ENCODE peak calls at places on chromosome 3, in four cellular contexts. One of them, this sample, is unnamed.

GRCh38 chr3:109045271-109046051 is 72.5 kb downstream of the MORC1 start:
- DNase-seq in endothelial cell of umbilical vein: no peak
- DNase-seq in SK-N-SH: no peak
- DNase-seq in spleen: no peak
- DNase-seq in this sample: no peak

GRCh38 chr3:110995461-110996226 is 76.0 kb upstream of the NECTIN3 start:
- DNase-seq in endothelial cell of umbilical vein: peak
- DNase-seq in SK-N-SH: no peak
- DNase-seq in spleen: no peak
- DNase-seq in this sample: no peak

GRCh38 chr3:152391671-152392070 is 122.9 kb downstream of the MBNL1 start:
- DNase-seq in endothelial cell of umbilical vein: no peak
- DNase-seq in SK-N-SH: no peak
- DNase-seq in spleen: no peak
- DNase-seq in this sample: no peak

GRCh38 chr3:12465151-12465795 is 19.0 kb upstream of the TSEN2 start:
- DNase-seq in endothelial cell of umbilical vein: no peak
- DNase-seq in SK-N-SH: no peak
- DNase-seq in spleen: no peak
- DNase-seq in this sample: no peak

GRCh38 chr3:15629860-15630597 is 28.5 kb downstream of the BTD start:
- DNase-seq in endothelial cell of umbilical vein: peak
- DNase-seq in SK-N-SH: peak
- DNase-seq in spleen: no peak
- DNase-seq in this sample: peak

GRCh38 chr3:33131328-33132018 is 17.7 kb downstream of the CRTAP start:
- DNase-seq in endothelial cell of umbilical vein: peak
- DNase-seq in SK-N-SH: peak
- DNase-seq in spleen: no peak
- DNase-seq in this sample: peak

GRCh38 chr3:146464783-146465182 is 4.6 kb downstream of the PLSCR2 start:
- DNase-seq in endothelial cell of umbilical vein: no peak
- DNase-seq in SK-N-SH: no peak
- DNase-seq in spleen: no peak
- DNase-seq in this sample: no peak

GRCh38 chr3:102206506-102207145 is 228.2 kb upstream of the ZPLD1 start:
- DNase-seq in endothelial cell of umbilical vein: peak
- DNase-seq in SK-N-SH: no peak
- DNase-seq in spleen: no peak
- DNase-seq in this sample: no peak

GRCh38 chr3:132222868-132223538 is 94.2 kb upstream of the ACP3 start:
- DNase-seq in endothelial cell of umbilical vein: no peak
- DNase-seq in SK-N-SH: peak
- DNase-seq in spleen: no peak
- DNase-seq in this sample: peak

GRCh38 chr3:39401983-39402382 is 4.5 kb upstream of the RPSA start:
- DNase-seq in endothelial cell of umbilical vein: no peak
- DNase-seq in SK-N-SH: no peak
- DNase-seq in spleen: no peak
- DNase-seq in this sample: no peak

GRCh38 chr3:186277268-186277909 is 84.6 kb downstream of the DGKG start:
- DNase-seq in endothelial cell of umbilical vein: peak
- DNase-seq in SK-N-SH: no peak
- DNase-seq in spleen: no peak
- DNase-seq in this sample: no peak

GRCh38 chr3:197692641-197693040 is 44.1 kb downstream of the RUBCN start:
- DNase-seq in endothelial cell of umbilical vein: peak
- DNase-seq in SK-N-SH: no peak
- DNase-seq in spleen: no peak
- DNase-seq in this sample: no peak

DNA sequence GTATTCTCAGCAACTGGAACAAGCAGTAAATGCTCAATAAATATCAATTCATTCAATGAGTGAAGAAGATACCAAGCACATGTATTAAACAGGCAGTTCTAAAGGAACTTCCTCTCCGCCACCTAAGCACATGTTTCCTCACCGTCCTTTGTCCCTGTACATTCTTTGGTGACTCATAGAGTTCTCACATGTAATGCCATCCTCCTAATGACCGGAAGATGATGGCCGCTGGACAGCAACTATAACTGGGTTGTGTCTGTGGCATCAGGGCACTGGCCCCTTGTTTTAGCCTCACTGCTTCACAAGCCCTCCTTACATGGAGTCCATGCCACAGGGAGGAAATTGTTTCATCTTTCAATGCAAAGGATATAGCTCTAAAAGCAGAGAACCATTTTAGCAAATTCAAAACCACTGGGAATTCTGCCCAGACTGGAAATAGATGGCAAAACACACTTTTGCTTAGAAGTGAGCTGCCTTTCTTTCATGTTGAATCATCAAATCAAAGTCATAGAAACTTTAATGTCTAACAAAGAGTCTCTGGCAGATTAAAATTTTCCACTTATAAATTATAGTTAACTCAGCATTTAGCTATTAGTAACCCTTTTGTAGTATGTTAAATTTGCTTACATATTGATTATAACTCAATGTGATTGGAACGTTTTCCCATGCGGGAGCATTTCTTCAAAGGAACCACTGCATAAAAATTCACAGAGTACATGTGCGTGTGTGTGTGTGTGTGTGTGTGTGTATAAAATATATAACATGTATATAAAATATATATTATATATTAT is 74.1 kb downstream of the GAP43 start:
- DNase-seq in endothelial cell of umbilical vein: no peak
- DNase-seq in SK-N-SH: no peak
- DNase-seq in spleen: no peak
- DNase-seq in this sample: no peak
- H3K27ac ChIP-seq in endothelial cell of umbilical vein: no peak
- H3K27ac ChIP-seq in SK-N-SH: peak
- H3K27ac ChIP-seq in spleen: no peak
- H3K27ac ChIP-seq in this sample: no peak

GRCh38 chr3:126551066-126551838 is 7.5 kb downstream of the C3orf22 start:
- DNase-seq in endothelial cell of umbilical vein: no peak
- DNase-seq in SK-N-SH: peak
- DNase-seq in spleen: peak
- DNase-seq in this sample: peak
- TF ChIP-seq POLR2AphosphoS5 in endothelial cell of umbilical vein: no peak
- TF ChIP-seq POLR2AphosphoS5 in SK-N-SH: no peak
- TF ChIP-seq POLR2AphosphoS5 in spleen: no peak
- TF ChIP-seq POLR2AphosphoS5 in this sample: no peak

GRCh38 chr3:193870376-193871092 is 265.4 kb upstream of the HES1 start:
- DNase-seq in endothelial cell of umbilical vein: no peak
- DNase-seq in SK-N-SH: no peak
- DNase-seq in spleen: no peak
- DNase-seq in this sample: no peak
- H3K27ac ChIP-seq in endothelial cell of umbilical vein: peak
- H3K27ac ChIP-seq in SK-N-SH: no peak
- H3K27ac ChIP-seq in spleen: no peak
- H3K27ac ChIP-seq in this sample: no peak

GRCh38 chr3:60207833-60208367 is 1043.4 kb downstream of the FHIT start:
- DNase-seq in endothelial cell of umbilical vein: no peak
- DNase-seq in SK-N-SH: no peak
- DNase-seq in spleen: no peak
- DNase-seq in this sample: no peak
- TF ChIP-seq POLR2AphosphoS5 in endothelial cell of umbilical vein: no peak
- TF ChIP-seq POLR2AphosphoS5 in SK-N-SH: no peak
- TF ChIP-seq POLR2AphosphoS5 in spleen: no peak
- TF ChIP-seq POLR2AphosphoS5 in this sample: no peak

GRCh38 chr3:158200973-158201372 is 91.1 kb downstream of the RSRC1 start:
- DNase-seq in endothelial cell of umbilical vein: no peak
- DNase-seq in SK-N-SH: no peak
- DNase-seq in spleen: no peak
- DNase-seq in this sample: no peak
- H3K27ac ChIP-seq in endothelial cell of umbilical vein: no peak
- H3K27ac ChIP-seq in SK-N-SH: no peak
- H3K27ac ChIP-seq in spleen: no peak
- H3K27ac ChIP-seq in this sample: no peak

DNA sequence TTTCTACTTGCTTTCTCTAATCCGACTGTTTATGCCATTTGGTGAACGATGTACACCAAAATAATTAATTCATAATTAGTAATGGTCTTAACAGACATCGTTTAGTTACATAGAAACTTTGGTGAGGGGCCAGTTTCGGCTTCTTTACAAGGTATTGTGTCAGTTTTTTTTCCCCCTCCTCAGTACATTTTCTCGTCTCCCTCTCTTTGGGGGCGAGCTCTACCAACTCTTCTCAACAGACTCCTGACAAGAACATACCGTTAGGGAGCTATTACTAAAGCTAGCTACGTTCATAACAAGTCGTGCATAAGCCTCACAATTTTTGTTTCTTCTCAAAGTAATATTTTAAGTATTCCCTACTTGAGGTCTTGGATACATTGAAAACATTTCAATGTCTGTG is 1.4 kb downstream of the U2SURP start:
- DNase-seq in endothelial cell of umbilical vein: no peak
- DNase-seq in SK-N-SH: no peak
- DNase-seq in spleen: no peak
- DNase-seq in this sample: no peak
- TF ChIP-seq POLR2AphosphoS5 in endothelial cell of umbilical vein: no peak
- TF ChIP-seq POLR2AphosphoS5 in SK-N-SH: no peak
- TF ChIP-seq POLR2AphosphoS5 in spleen: no peak
- TF ChIP-seq POLR2AphosphoS5 in this sample: no peak

DNA sequence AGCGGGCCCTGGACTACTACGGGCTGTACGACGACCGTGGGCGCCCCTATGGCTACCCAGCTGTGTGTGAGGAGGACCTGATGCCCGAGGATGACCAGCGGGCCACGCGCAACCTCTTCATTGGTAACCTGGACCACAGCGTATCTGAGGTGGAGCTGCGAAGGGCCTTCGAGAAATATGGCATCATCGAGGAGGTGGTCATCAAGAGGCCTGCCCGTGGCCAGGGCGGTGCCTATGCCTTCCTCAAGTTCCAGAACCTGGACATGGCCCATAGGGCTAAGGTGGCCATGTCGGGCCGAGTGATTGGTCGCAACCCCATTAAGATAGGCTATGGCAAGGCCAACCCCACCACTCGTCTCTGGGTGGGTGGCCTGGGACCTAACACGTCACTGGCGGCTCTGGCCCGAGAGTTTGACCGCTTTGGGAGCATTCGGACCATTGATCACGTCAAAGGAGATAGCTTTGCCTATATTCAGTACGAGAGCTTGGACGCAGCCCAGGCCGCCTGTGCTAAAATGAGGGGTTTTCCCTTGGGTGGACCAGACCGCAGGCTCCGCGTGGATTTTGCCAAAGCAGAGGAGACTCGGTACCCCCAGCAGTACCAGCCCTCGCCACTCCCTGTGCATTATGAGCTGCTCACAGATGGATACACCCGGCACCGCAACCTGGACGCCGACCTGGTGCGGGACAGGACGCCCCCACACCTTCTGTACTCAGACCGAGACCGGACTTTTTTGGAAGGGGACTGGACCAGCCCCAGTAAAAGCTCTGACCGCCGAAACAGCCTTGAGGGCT is 1.4 kb downstream of the RBM15B start:
- DNase-seq in endothelial cell of umbilical vein: no peak
- DNase-seq in SK-N-SH: no peak
- DNase-seq in spleen: peak
- DNase-seq in this sample: peak
- H3K27ac ChIP-seq in endothelial cell of umbilical vein: peak
- H3K27ac ChIP-seq in SK-N-SH: peak
- H3K27ac ChIP-seq in spleen: no peak
- H3K27ac ChIP-seq in this sample: peak

This sample was measured in upper lobe of left lung.